ENCODE peak calls at places on chromosomes 5 and 9, in seven cellular contexts. N is pancreas, J is ovary, E is stomach, Z is IMR-90, I is lung, Q is sigmoid colon. T is an unnamed sample.
A peak's percentile ranks its signal among the peaks of the same experiment; 100 is the strongest.

GRCh38 chr5:90169078-90169477 is 240.5 kb downstream of the CETN3 start:
- DNase-seq in N (no peak), J (no peak), E (peak; percentile 28), Z (no peak), I (no peak), Q (no peak), T (no peak)

GRCh38 chr9:92613268-92614122 is 56.4 kb downstream of the IPPK start:
- DNase-seq in N (no peak), J (no peak), E (no peak), Z (no peak), I (no peak), Q (peak; percentile 61), T (no peak)

GRCh38 chr9:127122176-127123151 is at the start of gene ANGPTL2:
- DNase-seq in N (peak; percentile 62), J (peak; percentile 97), E (peak; percentile 73), Z (peak; percentile 95), I (peak; percentile 69), Q (peak; percentile 99), T (no peak)

GRCh38 chr5:132493821-132494220 is 3.2 kb upstream of the IRF1 start:
- DNase-seq in N (no peak), J (no peak), E (no peak), Z (no peak), I (no peak), Q (no peak), T (no peak)

GRCh38 chr5:35229076-35230042 is 928 bp downstream of the PRLR start:
- DNase-seq in N (peak; percentile 83), J (no peak), E (peak; percentile 68), Z (no peak), I (peak; percentile 54), Q (no peak), T (no peak)

GRCh38 chr9:77793909-77794308 is 145.8 kb upstream of the GNA14 start:
- DNase-seq in N (no peak), J (no peak), E (no peak), Z (peak; percentile 7), I (no peak), Q (no peak), T (peak; percentile 22)

GRCh38 chr5:123803359-123803758 is 291.4 kb downstream of the CSNK1G3 start:
- DNase-seq in N (no peak), J (no peak), E (no peak), Z (no peak), I (no peak), Q (no peak), T (no peak)

GRCh38 chr5:68834486-68834885 is 259.3 kb upstream of the SLC30A5 start:
- DNase-seq in N (no peak), J (no peak), E (no peak), Z (no peak), I (no peak), Q (no peak), T (no peak)

GRCh38 chr5:34811691-34812090 is 27.3 kb upstream of the TTC23L start:
- DNase-seq in N (no peak), J (no peak), E (no peak), Z (no peak), I (no peak), Q (no peak), T (no peak)

DNA sequence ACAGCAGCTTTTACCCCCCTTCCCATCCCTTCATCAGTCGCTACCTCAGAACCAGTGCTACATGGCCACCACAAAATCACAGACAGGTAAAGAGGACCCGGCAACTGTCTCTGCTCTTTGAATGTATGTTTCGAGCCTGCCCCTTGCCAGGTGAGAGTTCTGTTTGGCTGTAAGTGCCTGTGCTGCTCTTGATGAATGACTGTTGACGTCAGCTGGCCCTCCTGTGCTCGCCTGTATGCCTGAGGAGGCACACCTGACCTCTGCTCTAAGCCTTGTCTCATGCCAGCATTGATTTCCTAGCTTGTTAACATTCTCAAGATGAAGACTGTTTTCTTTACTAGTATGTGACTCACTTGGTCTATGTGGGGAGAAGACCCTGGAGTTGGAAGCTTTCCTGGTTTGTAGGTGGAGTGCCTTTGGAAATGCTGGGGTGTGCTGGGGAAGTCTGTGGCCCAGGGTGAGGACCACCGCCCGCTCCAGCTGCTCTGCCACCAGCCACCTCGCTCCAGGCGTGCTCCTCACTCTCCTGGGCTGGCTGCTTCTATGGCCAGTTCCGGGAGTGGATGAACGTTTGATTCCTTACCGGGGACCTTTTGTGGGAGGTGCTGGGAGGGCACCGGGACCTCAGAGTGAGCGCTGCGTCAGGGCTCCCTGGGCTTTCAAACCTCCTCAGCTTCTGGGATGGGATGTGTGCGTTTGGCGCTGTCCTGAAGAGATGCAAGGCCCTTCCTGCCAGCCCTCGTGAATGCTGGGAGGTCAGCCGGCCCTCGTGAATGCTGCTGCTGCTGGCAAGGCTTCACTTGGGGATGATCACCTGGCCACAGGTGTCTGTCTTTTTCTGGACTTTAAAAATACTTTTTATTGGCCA is 109.9 kb downstream of the EHMT1 start:
- DNase-seq in N (no peak), J (no peak), E (no peak), Z (peak; percentile 19), I (no peak), Q (no peak), T (no peak)
- H3K27ac ChIP-seq in N (no peak overlapping the region), J (no peak overlapping the region), E (no peak overlapping the region), Z (no peak overlapping the region), I (no peak overlapping the region), Q (no peak overlapping the region), T (no peak overlapping the region)

DNA sequence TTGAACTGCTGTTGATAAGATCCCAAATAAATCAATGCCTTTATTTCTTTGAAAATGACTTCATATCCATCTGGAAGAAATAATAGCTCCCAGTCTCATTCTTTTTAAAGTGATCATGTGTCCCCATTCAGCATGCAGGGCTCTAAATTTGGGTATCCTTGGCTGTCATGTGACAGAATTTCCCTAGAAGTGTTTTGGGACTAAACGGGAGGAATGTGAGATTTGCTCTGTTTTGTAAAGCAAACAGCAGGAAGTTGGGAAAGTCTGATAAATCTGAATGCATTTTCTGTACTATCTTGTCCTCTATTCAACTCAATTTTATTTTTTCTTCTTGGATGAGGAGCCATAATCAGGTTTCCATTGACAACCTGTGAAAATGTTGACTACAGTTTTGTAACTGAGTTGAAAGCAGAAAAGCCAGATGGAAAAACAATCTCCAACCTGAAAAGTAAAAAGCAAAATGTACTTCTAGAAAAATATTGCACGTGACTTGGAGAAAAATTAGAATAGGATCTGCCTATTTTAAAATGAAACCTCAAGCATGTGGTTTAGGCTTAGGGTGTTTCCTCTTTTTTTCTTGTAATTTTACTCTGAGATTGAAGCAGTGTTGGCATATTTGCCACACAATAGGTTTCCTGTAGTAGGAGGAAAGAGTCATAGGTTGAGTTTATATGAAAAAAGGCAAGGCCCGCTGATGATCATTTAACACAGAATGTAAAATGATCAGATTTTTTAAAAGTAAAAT is 76.2 kb upstream of the IL6ST start:
- DNase-seq in N (no peak), J (no peak), E (no peak), Z (no peak), I (no peak), Q (no peak), T (no peak)
- H3K27ac ChIP-seq in N (peak overlapping the region; percentile 4), J (peak overlapping the region; percentile 55), E (peak overlapping the region; percentile 11), Z (no peak overlapping the region), I (no peak overlapping the region), Q (peak overlapping the region; percentile 58), T (no peak overlapping the region)

GRCh38 chr5:136046231-136046630 is 17.4 kb downstream of the TGFBI start:
- DNase-seq in N (no peak), J (no peak), E (no peak), Z (no peak), I (no peak), Q (peak; percentile 61), T (no peak)
- H3K27ac ChIP-seq in N (no peak overlapping the region), J (no peak overlapping the region), E (no peak overlapping the region), Z (no peak overlapping the region), I (no peak overlapping the region), Q (no peak overlapping the region), T (no peak overlapping the region)

GRCh38 chr5:157327771-157328170 is 61.8 kb downstream of the CYFIP2 start:
- DNase-seq in N (no peak), J (no peak), E (no peak), Z (no peak), I (no peak), Q (no peak), T (no peak)
- H3K27ac ChIP-seq in N (no peak overlapping the region), J (no peak overlapping the region), E (no peak overlapping the region), Z (no peak overlapping the region), I (no peak overlapping the region), Q (no peak overlapping the region), T (no peak overlapping the region)

T was measured in epithelial cell of prostate.